ENCODE peak calls at places on chromosomes 11 and 22, in four cellular contexts. One of them, this sample, is unnamed.

GRCh38 chr11:46436113-46436512 is 44.5 kb upstream of the CHRM4 start:
- DNase-seq in A549: no peak
- DNase-seq in suprapubic skin: no peak
- DNase-seq in testis: no peak
- DNase-seq in this sample: no peak

GRCh38 chr22:28425211-28425610 is 254.4 kb downstream of the TTC28 start:
- DNase-seq in testis: no peak
- DNase-seq in suprapubic skin: no peak
- DNase-seq in A549: no peak
- DNase-seq in this sample: no peak

GRCh38 chr22:48700566-48701295 is 1126.9 kb downstream of the BRD1 start:
- DNase-seq in suprapubic skin: no peak
- DNase-seq in testis: no peak
- DNase-seq in A549: no peak
- DNase-seq in this sample: no peak

GRCh38 chr11:105781807-105782206 is 171.9 kb downstream of the GRIA4 start:
- DNase-seq in suprapubic skin: no peak
- DNase-seq in testis: no peak
- DNase-seq in A549: no peak
- DNase-seq in this sample: no peak

GRCh38 chr11:123690490-123690889 is 36.1 kb upstream of the SCN3B start:
- DNase-seq in A549: peak; percentile 10
- DNase-seq in suprapubic skin: no peak
- DNase-seq in testis: no peak
- DNase-seq in this sample: no peak

GRCh38 chr22:50712341-50713007 is 25.5 kb upstream of the ACR start:
- DNase-seq in testis: no peak
- DNase-seq in suprapubic skin: no peak
- DNase-seq in A549: no peak
- DNase-seq in this sample: no peak

GRCh38 chr11:105000797-105001196 is 22.2 kb downstream of the CASP5 start:
- DNase-seq in A549: no peak
- DNase-seq in suprapubic skin: no peak
- DNase-seq in testis: peak; percentile 73
- DNase-seq in this sample: no peak

GRCh38 chr11:66317766-66318575 is 1.1 kb upstream of the CD248 start:
- DNase-seq in A549: no peak
- DNase-seq in suprapubic skin: peak; percentile 90
- DNase-seq in testis: peak; percentile 68
- DNase-seq in this sample: peak; percentile 85

GRCh38 chr11:19519912-19520641 is 192.6 kb upstream of the NAV2 start:
- DNase-seq in A549: no peak
- DNase-seq in suprapubic skin: no peak
- DNase-seq in testis: peak; percentile 39
- DNase-seq in this sample: peak; percentile 7

GRCh38 chr11:72114570-72114969 is 2.1 kb upstream of the ANAPC15 start:
- DNase-seq in testis: no peak
- DNase-seq in A549: no peak
- DNase-seq in suprapubic skin: no peak
- DNase-seq in this sample: no peak

GRCh38 chr11:69986421-69987229 is 91.5 kb upstream of the ANO1 start:
- DNase-seq in A549: no peak
- DNase-seq in testis: no peak
- DNase-seq in suprapubic skin: no peak
- DNase-seq in this sample: peak; percentile 54

GRCh38 chr11:78076733-78077403 is 2.8 kb downstream of the NDUFC2 start:
- DNase-seq in suprapubic skin: no peak
- DNase-seq in A549: no peak
- DNase-seq in testis: no peak
- DNase-seq in this sample: no peak

GRCh38 chr22:35708453-35708852 is 9.2 kb upstream of the APOL5 start:
- DNase-seq in testis: no peak
- DNase-seq in suprapubic skin: no peak
- DNase-seq in A549: no peak
- DNase-seq in this sample: no peak

GRCh38 chr11:67437082-67437821 is at the start of gene PTPRCAP:
- DNase-seq in testis: no peak
- DNase-seq in A549: no peak
- DNase-seq in suprapubic skin: no peak
- DNase-seq in this sample: no peak

GRCh38 chr11:116507016-116507415 is 265.8 kb downstream of the BUD13 start:
- DNase-seq in A549: no peak
- DNase-seq in suprapubic skin: no peak
- DNase-seq in testis: no peak
- DNase-seq in this sample: no peak

GRCh38 chr11:129846508-129847335 is 31.1 kb downstream of the TMEM45B start:
- DNase-seq in suprapubic skin: no peak
- DNase-seq in testis: no peak
- DNase-seq in A549: no peak
- DNase-seq in this sample: no peak

GRCh38 chr11:18455686-18456372 is at the start of gene LDHAL6A:
- DNase-seq in suprapubic skin: no peak
- DNase-seq in A549: no peak
- DNase-seq in testis: peak; percentile 54
- DNase-seq in this sample: peak; percentile 39

GRCh38 chr11:66886671-66887221 is 29.9 kb downstream of the LRFN4 start:
- DNase-seq in testis: no peak
- DNase-seq in A549: peak; percentile 95
- DNase-seq in suprapubic skin: no peak
- DNase-seq in this sample: peak; percentile 75

GRCh38 chr11:65242389-65242788 is 19.4 kb upstream of the POLA2 start:
- DNase-seq in suprapubic skin: no peak
- DNase-seq in testis: no peak
- DNase-seq in A549: no peak
- DNase-seq in this sample: no peak

GRCh38 chr11:45383229-45383628 is 97.1 kb upstream of the SYT13 start:
- DNase-seq in testis: no peak
- DNase-seq in A549: no peak
- DNase-seq in suprapubic skin: peak; percentile 21
- DNase-seq in this sample: no peak

GRCh38 chr11:37552284-37552683 is 954.2 kb upstream of the RAG2 start:
- DNase-seq in testis: no peak
- DNase-seq in A549: no peak
- DNase-seq in suprapubic skin: no peak
- DNase-seq in this sample: no peak

GRCh38 chr22:19446603-19447387 is 716 bp downstream of the C22orf39 start:
- DNase-seq in A549: peak; percentile 5
- DNase-seq in suprapubic skin: no peak
- DNase-seq in testis: peak; percentile 30
- DNase-seq in this sample: no peak

GRCh38 chr22:24875862-24876506 is 70.0 kb downstream of the SGSM1 start:
- DNase-seq in A549: no peak
- DNase-seq in suprapubic skin: no peak
- DNase-seq in testis: peak; percentile 36
- DNase-seq in this sample: no peak

GRCh38 chr22:22031183-22031560 is 48.6 kb upstream of the TOP3B start:
- DNase-seq in A549: no peak
- DNase-seq in suprapubic skin: no peak
- DNase-seq in testis: no peak
- DNase-seq in this sample: no peak

GRCh38 chr11:38060930-38061329 is 1462.9 kb upstream of the RAG2 start:
- DNase-seq in A549: no peak
- DNase-seq in testis: no peak
- DNase-seq in suprapubic skin: no peak
- DNase-seq in this sample: no peak

GRCh38 chr11:54930930-54931329 is 224.3 kb downstream of the OR4A5 start:
- DNase-seq in testis: no peak
- DNase-seq in suprapubic skin: no peak
- DNase-seq in A549: no peak
- DNase-seq in this sample: no peak
- H3K9me3 ChIP-seq in testis: peaks cover 7% of the 10 kb centered on the region
- H3K9me3 ChIP-seq in suprapubic skin: peaks cover 64% of the 10 kb centered on the region
- H3K9me3 ChIP-seq in A549: peaks cover 26% of the 10 kb centered on the region
- H3K9me3 ChIP-seq in this sample: no peaks in the 10 kb centered on the region

DNA sequence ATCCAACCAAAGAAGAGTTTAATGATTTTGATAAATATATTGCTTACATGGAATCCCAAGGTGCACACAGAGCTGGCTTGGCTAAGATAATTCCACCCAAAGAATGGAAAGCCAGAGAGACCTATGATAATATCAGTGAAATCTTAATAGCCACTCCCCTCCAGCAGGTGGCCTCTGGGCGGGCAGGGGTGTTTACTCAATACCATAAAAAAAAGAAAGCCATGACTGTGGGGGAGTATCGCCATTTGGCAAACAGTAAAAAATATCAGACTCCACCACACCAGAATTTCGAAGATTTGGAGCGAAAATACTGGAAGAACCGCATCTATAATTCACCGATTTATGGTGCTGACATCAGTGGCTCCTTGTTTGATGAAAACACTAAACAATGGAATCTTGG is 23.9 kb downstream of the KDM4D start:
- DNase-seq in testis: no peak
- DNase-seq in suprapubic skin: no peak
- DNase-seq in A549: no peak
- DNase-seq in this sample: no peak
- TF ChIP-seq CTCF in testis: no peak
- TF ChIP-seq CTCF in suprapubic skin: no peak
- TF ChIP-seq CTCF in A549: no peak
- TF ChIP-seq CTCF in this sample: peak; percentile 25

GRCh38 chr11:61162092-61162935 is 1.1 kb upstream of the VPS37C start:
- DNase-seq in testis: peak; percentile 70
- DNase-seq in A549: peak; percentile 20
- DNase-seq in suprapubic skin: peak; percentile 42
- DNase-seq in this sample: no peak
- H3K4me3 ChIP-seq in testis: peak overlapping the region; percentile 98
- H3K4me3 ChIP-seq in A549: peak overlapping the region; percentile 75
- H3K4me3 ChIP-seq in suprapubic skin: peak overlapping the region; percentile 72
- H3K4me3 ChIP-seq in this sample: peak overlapping the region; percentile 64

GRCh38 chr11:76777325-76777724 is 5.8 kb upstream of the TSKU start:
- DNase-seq in testis: no peak
- DNase-seq in suprapubic skin: no peak
- DNase-seq in A549: no peak
- DNase-seq in this sample: no peak
- H3K9me3 ChIP-seq in testis: no peaks in the 10 kb centered on the region
- H3K9me3 ChIP-seq in suprapubic skin: no peaks in the 10 kb centered on the region
- H3K9me3 ChIP-seq in A549: peaks cover 56% of the 10 kb centered on the region
- H3K9me3 ChIP-seq in this sample: peaks cover 2% of the 10 kb centered on the region

GRCh38 chr11:74487875-74488274 is 5.6 kb downstream of the LIPT2 start:
- DNase-seq in A549: no peak
- DNase-seq in suprapubic skin: no peak
- DNase-seq in testis: no peak
- DNase-seq in this sample: peak; percentile 51
- TF ChIP-seq CTCF in A549: peak; percentile 30
- TF ChIP-seq CTCF in suprapubic skin: no peak
- TF ChIP-seq CTCF in testis: no peak
- TF ChIP-seq CTCF in this sample: peak; percentile 68

DNA sequence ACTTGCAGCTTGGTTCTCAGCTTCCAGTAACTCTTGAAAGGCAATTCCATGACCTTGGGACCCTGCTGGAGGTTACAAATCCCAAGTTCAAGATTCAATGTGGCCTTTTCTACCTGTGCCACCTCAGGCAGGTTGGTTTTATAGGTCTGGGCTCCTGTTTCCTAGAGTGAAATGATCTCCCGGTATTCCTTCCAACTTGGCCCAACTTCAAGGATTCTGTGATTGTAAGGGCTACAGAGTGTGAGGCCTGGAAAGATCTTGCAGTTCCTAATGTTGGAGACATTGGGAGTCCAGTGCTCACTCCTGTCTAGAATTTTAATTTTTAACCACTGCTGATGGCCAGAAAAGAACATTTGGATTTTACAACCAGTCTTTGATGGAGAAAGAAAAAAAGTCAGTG is 91.6 kb downstream of the LDLRAD3 start:
- DNase-seq in suprapubic skin: no peak
- DNase-seq in testis: peak; percentile 20
- DNase-seq in A549: no peak
- DNase-seq in this sample: no peak
- H3K4me3 ChIP-seq in suprapubic skin: no peak overlapping the region
- H3K4me3 ChIP-seq in testis: no peak overlapping the region
- H3K4me3 ChIP-seq in A549: no peak overlapping the region
- H3K4me3 ChIP-seq in this sample: no peak overlapping the region

DNA sequence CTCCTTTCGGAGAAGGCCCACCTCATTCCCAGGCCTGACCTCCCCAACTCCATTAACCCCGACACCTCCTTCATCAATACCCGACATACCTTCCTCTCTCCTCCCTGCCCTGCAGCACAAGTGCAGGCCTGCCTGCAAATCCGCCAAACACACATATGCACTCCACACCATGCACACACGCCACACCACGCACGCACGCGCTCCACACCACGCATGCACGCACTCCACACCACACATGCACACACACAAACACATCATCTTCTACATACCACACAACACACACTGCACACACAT is 629.6 kb downstream of the TBC1D22A start:
- DNase-seq in A549: no peak
- DNase-seq in testis: no peak
- DNase-seq in suprapubic skin: no peak
- DNase-seq in this sample: no peak
- H3K9me3 ChIP-seq in A549: no peaks in the 10 kb centered on the region
- H3K9me3 ChIP-seq in testis: no peaks in the 10 kb centered on the region
- H3K9me3 ChIP-seq in suprapubic skin: no peaks in the 10 kb centered on the region
- H3K9me3 ChIP-seq in this sample: no peaks in the 10 kb centered on the region

GRCh38 chr11:35112846-35113105 is 26.2 kb upstream of the CD44 start:
- DNase-seq in suprapubic skin: no peak
- DNase-seq in testis: no peak
- DNase-seq in A549: no peak
- DNase-seq in this sample: no peak

GRCh38 chr11:35116245-35116644 is 22.7 kb upstream of the CD44 start:
- DNase-seq in A549: no peak
- DNase-seq in testis: no peak
- DNase-seq in suprapubic skin: no peak
- DNase-seq in this sample: no peak

GRCh38 chr11:35116762-35117588 is 22.0 kb upstream of the CD44 start:
- DNase-seq in testis: no peak
- DNase-seq in suprapubic skin: no peak
- DNase-seq in A549: no peak
- DNase-seq in this sample: no peak

GRCh38 chr11:35114901-35115687 is 23.9 kb upstream of the CD44 start:
- DNase-seq in A549: no peak
- DNase-seq in suprapubic skin: no peak
- DNase-seq in testis: no peak
- DNase-seq in this sample: no peak

DNA sequence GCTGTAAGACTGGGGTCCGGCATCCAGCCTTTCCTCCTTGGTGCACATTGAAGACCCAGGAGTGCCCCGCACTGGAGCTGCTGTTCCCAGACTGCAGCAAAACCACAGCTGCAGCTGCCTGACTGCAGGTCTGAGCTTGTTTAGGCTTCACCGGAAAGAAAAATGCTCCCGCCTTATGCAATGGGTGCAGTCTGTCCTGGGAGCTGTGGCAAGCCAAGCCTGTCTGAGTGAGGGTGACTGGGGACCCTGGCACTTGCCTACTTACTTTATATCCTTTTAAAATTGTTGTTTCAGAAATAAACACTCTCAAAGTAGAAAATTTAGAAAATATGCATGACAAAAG is 23.3 kb upstream of the CD44 start:
- DNase-seq in A549: no peak
- DNase-seq in suprapubic skin: no peak
- DNase-seq in testis: no peak
- DNase-seq in this sample: no peak
- TF ChIP-seq CTCF in A549: no peak
- TF ChIP-seq CTCF in suprapubic skin: no peak
- TF ChIP-seq CTCF in testis: no peak
- TF ChIP-seq CTCF in this sample: no peak